ENCODE peak calls at places on chromosomes 5 and 9, in four cellular contexts. X is HCT116, Q is skeletal muscle cell, W is uterus. U is an unnamed sample.

GRCh38 chr9:1722404-1722803 is 292.7 kb upstream of the SMARCA2 start:
- DNase-seq in W (no peak), Q (no peak), X (no peak), U (no peak)

GRCh38 chr5:41790038-41790776 is 80.0 kb downstream of the OXCT1 start:
- DNase-seq in X (no peak), Q (peak), W (no peak), U (no peak)

GRCh38 chr9:87256973-87257372 is 240.7 kb upstream of the DAPK1 start:
- DNase-seq in X (no peak), W (no peak), Q (no peak), U (no peak)

GRCh38 chr9:131727184-131727785 is 12.6 kb downstream of the RAPGEF1 start:
- DNase-seq in W (no peak), Q (no peak), X (no peak), U (no peak)

GRCh38 chr5:116842514-116842924 is 267.9 kb upstream of the SEMA6A start:
- DNase-seq in Q (no peak), X (no peak), W (no peak), U (no peak)

GRCh38 chr9:72476617-72477375 is 44.6 kb upstream of the TMC1 start:
- DNase-seq in X (peak), W (peak), Q (peak), U (no peak)

GRCh38 chr5:157463621-157464407 is 3.8 kb downstream of the NIPAL4 start:
- DNase-seq in Q (peak), W (no peak), X (peak), U (no peak)

GRCh38 chr5:179288101-179288808 is 57.0 kb downstream of the ADAMTS2 start:
- DNase-seq in W (no peak), X (no peak), Q (no peak), U (no peak)

GRCh38 chr5:102807878-102808502 is 52.9 kb downstream of the PAM start:
- DNase-seq in X (no peak), Q (peak), W (no peak), U (no peak)

GRCh38 chr5:31995011-31995410 is 179.1 kb downstream of the GOLPH3 start:
- DNase-seq in W (no peak), X (no peak), Q (no peak), U (no peak)

GRCh38 chr9:21443849-21444625 is 3.8 kb downstream of the IFNA1 start:
- DNase-seq in W (no peak), Q (no peak), X (no peak), U (no peak)

GRCh38 chr5:156421798-156422197 is 94.8 kb downstream of the SGCD start:
- DNase-seq in W (no peak), Q (no peak), X (no peak), U (no peak)

GRCh38 chr5:74630387-74631087 is 10.0 kb downstream of the ENC1 start:
- DNase-seq in Q (peak), W (no peak), X (no peak), U (peak)

DNA sequence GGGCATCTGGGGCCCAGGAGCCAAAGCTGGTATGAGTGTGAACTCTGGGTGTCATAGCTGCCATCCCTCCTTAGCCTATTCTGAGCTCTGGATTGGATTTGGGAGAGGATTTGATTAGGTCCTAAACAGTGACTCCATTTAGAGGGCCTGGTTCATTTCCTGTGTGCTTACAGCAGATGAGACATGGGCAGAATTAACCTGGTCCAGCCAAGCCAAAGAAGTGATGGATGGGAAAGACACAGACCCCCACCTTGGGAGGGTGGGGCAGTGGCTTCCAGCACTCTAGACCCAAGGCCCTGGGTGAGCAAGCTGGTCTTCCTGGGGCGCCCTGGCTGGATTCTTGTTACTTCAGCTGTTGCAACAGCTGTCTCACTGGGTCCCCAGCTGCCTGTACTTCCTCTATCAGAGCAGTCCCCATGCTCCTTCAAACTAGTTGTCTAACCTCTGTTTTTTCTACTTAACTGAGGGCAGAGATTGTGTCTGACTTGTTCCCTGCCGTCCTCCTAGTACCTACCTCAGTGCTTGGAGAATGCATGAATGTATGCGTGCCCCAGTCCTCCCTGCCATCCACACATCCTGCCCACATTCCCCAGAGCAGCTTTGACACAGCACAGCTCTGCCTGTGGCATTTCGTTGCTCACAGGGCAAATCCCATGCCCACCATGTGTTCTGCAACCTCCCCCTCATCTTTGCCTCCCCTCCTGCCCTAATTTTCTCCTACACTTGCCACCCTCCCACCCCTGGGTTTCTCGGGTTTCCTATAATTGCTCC is 115.9 kb downstream of the RGS3 start:
- DNase-seq in W (no peak), Q (no peak), X (no peak), U (no peak)
- H3K4me3 ChIP-seq in W (no peak), Q (no peak), X (no peak), U (no peak)

DNA sequence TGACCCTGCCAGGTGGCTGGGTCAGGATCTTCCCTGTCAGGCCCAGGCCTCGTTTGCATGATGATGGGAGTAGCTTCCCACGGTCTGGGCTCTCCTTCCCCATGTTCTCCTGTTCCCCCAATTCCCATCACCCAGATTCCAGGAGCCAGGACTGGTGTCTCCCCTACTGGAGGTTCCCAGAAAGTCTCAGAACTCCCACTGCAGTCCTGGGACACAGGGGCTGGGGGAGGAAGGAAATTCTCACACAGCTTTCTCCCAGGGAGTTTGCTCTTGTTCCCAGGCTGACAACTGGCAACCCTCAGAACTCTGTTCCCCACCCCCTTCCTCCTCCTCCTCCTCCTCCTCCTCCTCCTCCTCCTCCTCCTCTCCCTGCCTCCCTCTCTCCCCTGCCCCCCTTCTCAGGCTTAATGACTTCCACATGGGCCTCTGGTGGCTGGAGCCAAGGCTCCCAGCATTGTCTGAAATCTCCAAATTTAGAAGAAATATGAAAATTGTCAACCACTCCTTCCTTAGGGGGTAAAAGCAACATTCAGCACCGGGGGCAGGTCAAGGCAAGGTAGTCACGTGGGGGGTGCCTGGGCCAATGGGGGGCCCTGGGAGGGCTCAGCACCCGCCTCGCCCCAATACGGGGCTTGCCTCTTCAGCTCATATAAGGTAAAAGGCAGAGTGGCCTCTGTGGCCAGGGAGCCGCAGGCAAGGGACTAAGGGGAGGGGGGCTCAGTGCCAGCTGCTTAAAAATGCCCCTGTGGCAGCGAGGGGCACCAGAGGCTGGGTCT is 27.3 kb upstream of the IL17B start:
- DNase-seq in W (peak), X (no peak), Q (peak), U (peak)
- H3K4me3 ChIP-seq in W (peak), X (no peak), Q (peak), U (peak)

DNA sequence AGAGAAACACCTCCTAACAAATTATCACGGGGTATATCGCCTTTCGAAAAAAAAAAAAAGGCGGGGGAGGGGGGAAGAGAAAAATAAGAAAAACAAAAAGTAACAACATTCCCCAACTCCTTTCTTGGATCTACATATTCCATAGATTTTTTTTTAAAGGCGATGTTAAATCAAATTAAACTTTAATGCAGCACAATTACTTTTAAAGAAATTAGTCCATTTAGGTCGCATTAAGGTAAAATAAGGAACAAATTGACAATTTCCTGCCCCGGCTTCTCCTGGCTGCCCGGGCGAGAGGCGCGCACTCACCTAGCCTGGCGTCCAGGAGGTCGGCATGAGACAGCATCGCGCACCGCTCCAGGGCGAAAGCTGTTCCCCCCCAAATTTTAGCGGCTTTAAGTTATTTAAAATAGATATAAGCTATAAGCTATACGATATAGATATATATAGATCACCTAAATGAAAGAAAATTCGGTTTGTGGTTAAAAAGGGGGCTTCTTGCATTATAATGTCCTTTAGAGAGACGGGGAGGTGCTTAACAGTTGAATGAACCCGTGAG is at the start of gene OTP:
- DNase-seq in X (no peak), W (no peak), Q (no peak), U (no peak)
- H3K4me3 ChIP-seq in X (no peak), W (no peak), Q (no peak), U (no peak)

GRCh38 chr9:5437254-5438216 is at the start of gene PLGRKT:
- DNase-seq in Q (peak), W (peak), X (peak), U (peak)

GRCh38 chr9:5435912-5436311 is 1.8 kb downstream of the PLGRKT start:
- DNase-seq in Q (no peak), W (no peak), X (no peak), U (no peak)

GRCh38 chr9:5438301-5439162 is 807 bp upstream of the PLGRKT start:
- DNase-seq in W (no peak), Q (no peak), X (no peak), U (peak)

GRCh38 chr9:5440426-5440825 is 2.7 kb upstream of the PLGRKT start:
- DNase-seq in X (no peak), W (no peak), Q (no peak), U (no peak)

DNA sequence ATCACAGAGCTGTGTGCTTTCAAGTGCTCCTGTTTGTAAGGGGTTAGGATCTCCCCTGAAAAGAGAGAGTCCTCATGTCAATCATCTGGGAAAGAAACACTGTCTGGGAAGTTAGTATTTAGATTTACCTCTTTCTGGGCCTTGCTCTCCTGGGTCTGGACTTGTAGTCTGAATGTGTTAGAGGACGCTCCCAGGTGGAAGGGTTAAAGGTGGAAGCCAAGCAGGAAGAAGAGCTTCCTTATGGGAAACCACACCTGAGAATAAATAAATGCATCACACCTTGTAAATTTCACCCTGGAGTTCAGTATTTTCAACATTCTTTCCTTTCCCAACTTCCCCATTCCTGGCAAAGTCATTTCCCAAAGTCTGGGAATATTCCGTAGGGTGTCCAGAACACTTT is 1.3 kb downstream of the PLGRKT start:
- DNase-seq in W (no peak), X (no peak), Q (no peak), U (no peak)
- H3K4me3 ChIP-seq in W (no peak), X (peak), Q (no peak), U (no peak)

GRCh38 chr5:43105369-43106289 is 15.1 kb upstream of the ZNF131 start:
- DNase-seq in Q (peak), W (peak), X (peak), U (peak)
- H3K4me3 ChIP-seq in Q (peak), W (peak), X (peak), U (peak)

GRCh38 chr5:118196229-118196628 is 792.1 kb downstream of the DTWD2 start:
- DNase-seq in W (no peak), Q (no peak), X (no peak), U (no peak)

GRCh38 chr5:118195215-118195614 is 793.1 kb downstream of the DTWD2 start:
- DNase-seq in W (no peak), Q (no peak), X (no peak), U (no peak)

GRCh38 chr5:118199801-118200200 is 788.5 kb downstream of the DTWD2 start:
- DNase-seq in X (no peak), W (no peak), Q (no peak), U (no peak)
- H3K4me3 ChIP-seq in X (no peak), W (no peak), Q (no peak), U (no peak)

GRCh38 chr9:127910613-127911205 is 6.1 kb downstream of the ST6GALNAC4 start:
- DNase-seq in Q (no peak), X (no peak), W (no peak), U (no peak)
- H3K4me3 ChIP-seq in Q (no peak), X (no peak), W (no peak), U (no peak)

GRCh38 chr9:37413311-37413710 is 9.2 kb upstream of the GRHPR start:
- DNase-seq in X (no peak), Q (no peak), W (no peak), U (no peak)

GRCh38 chr9:37417252-37417803 is 5.2 kb upstream of the GRHPR start:
- DNase-seq in Q (no peak), X (no peak), W (no peak), U (no peak)

GRCh38 chr9:37412431-37413151 is 9.9 kb upstream of the GRHPR start:
- DNase-seq in X (no peak), Q (peak), W (no peak), U (peak)

GRCh38 chr9:37414503-37414943 is 8.0 kb upstream of the GRHPR start:
- DNase-seq in Q (no peak), X (no peak), W (no peak), U (no peak)

DNA sequence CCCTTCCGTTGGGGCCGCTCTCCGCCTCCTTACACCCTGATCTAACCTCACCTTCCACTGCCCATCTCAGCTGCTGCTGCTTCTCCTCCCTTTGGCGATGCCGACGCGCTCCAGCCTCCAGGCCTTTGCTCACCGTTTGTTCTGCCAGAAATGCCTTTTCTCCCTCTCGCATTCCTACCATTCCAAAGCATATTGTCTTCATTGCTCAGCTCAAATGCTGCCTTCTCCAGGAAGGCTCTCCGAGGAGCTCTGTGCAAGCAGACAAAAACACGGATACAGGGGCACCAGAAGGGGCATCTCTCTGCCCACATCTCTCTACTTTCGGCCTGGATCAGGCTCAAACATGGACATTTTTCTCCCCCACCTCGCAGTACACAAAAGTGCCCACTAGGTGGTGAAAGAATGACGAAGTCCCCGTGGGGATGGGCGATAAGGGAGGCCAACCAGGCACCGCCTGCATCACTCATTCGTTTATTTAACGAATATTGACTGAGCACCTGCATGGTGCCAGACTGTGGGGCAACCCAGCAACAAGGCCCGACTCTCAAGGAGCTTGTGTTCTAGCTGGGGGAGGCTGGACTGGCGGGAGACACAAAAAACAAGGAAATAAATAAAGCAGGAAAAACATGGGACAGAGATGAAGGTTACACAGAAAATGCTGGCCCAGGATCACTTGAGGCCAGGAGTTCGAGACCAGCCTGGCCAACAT is 7.3 kb upstream of the GRHPR start:
- DNase-seq in Q (peak), X (peak), W (peak), U (peak)
- H3K4me3 ChIP-seq in Q (no peak), X (no peak), W (no peak), U (no peak)

GRCh38 chr9:88583901-88584596 is 49.1 kb downstream of the NXNL2 start:
- DNase-seq in X (no peak), Q (no peak), W (peak), U (peak)
- H3K4me3 ChIP-seq in X (no peak), Q (no peak), W (no peak), U (no peak)

DNA sequence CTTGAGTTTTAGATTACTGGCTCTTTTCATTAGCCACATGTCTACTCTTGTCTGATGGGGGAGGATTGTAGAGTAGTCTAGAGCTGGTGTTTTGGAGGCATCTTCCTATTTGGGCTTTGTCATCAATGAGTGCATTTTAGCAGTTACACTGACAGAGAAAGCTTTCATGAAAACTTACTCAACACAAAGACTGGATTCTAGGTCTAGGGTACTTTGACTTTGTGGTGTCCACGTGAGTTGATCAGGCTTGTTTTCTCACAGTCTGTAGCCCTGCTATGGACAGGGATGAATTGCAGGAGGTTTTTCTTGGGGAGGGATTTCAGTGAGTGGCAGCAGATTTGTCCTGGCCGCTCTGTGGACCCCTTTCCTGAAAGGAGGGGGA is 6.5 kb downstream of the TRIO start:
- DNase-seq in X (no peak), W (no peak), Q (no peak), U (no peak)
- H3K4me3 ChIP-seq in X (no peak), W (no peak), Q (no peak), U (no peak)